ENCODE peak calls at places on chromosomes 3 and 15, in five cellular contexts. One of them, this sample, is unnamed.

GRCh38 chr15:71707230-71708051 is 102.9 kb upstream of the NR2E3 start:
- DNase-seq in NCI-H460: no peak
- DNase-seq in activated CD8-positive, alpha-beta T cell treated with anti-CD3 and anti-CD28 coated beads for 36 hours: no peak
- DNase-seq in GM23248: peak; percentile 61
- DNase-seq in stimulated activated CD8-positive, alpha-beta memory T cell treated with anti-CD3 and anti-CD28 coated beads, Interleukin-12 subunit alpha, Interleukin-12 subunit beta, amount 100 ng/mL, for 4 hours: no peak
- DNase-seq in this sample: peak; percentile 54

GRCh38 chr3:156626104-156626503 is 48.3 kb upstream of the TIPARP start:
- DNase-seq in NCI-H460: no peak
- DNase-seq in activated CD8-positive, alpha-beta T cell treated with anti-CD3 and anti-CD28 coated beads for 36 hours: peak; percentile 19
- DNase-seq in GM23248: no peak
- DNase-seq in stimulated activated CD8-positive, alpha-beta memory T cell treated with anti-CD3 and anti-CD28 coated beads, Interleukin-12 subunit alpha, Interleukin-12 subunit beta, amount 100 ng/mL, for 4 hours: no peak
- DNase-seq in this sample: no peak

GRCh38 chr15:67646847-67647246 is 104.3 kb downstream of the MAP2K5 start:
- DNase-seq in NCI-H460: no peak
- DNase-seq in activated CD8-positive, alpha-beta T cell treated with anti-CD3 and anti-CD28 coated beads for 36 hours: no peak
- DNase-seq in GM23248: no peak
- DNase-seq in stimulated activated CD8-positive, alpha-beta memory T cell treated with anti-CD3 and anti-CD28 coated beads, Interleukin-12 subunit alpha, Interleukin-12 subunit beta, amount 100 ng/mL, for 4 hours: no peak
- DNase-seq in this sample: no peak

GRCh38 chr3:197801801-197802504 is 10.9 kb downstream of the LRCH3 start:
- DNase-seq in NCI-H460: no peak
- DNase-seq in activated CD8-positive, alpha-beta T cell treated with anti-CD3 and anti-CD28 coated beads for 36 hours: peak; percentile 62
- DNase-seq in GM23248: peak; percentile 73
- DNase-seq in stimulated activated CD8-positive, alpha-beta memory T cell treated with anti-CD3 and anti-CD28 coated beads, Interleukin-12 subunit alpha, Interleukin-12 subunit beta, amount 100 ng/mL, for 4 hours: no peak
- DNase-seq in this sample: peak; percentile 57

GRCh38 chr15:66662522-66662921 is 39.5 kb upstream of the SMAD6 start:
- DNase-seq in NCI-H460: no peak
- DNase-seq in activated CD8-positive, alpha-beta T cell treated with anti-CD3 and anti-CD28 coated beads for 36 hours: no peak
- DNase-seq in GM23248: no peak
- DNase-seq in stimulated activated CD8-positive, alpha-beta memory T cell treated with anti-CD3 and anti-CD28 coated beads, Interleukin-12 subunit alpha, Interleukin-12 subunit beta, amount 100 ng/mL, for 4 hours: no peak
- DNase-seq in this sample: no peak

GRCh38 chr3:196322-197153 is at the start of gene CHL1:
- DNase-seq in NCI-H460: peak; percentile 39
- DNase-seq in activated CD8-positive, alpha-beta T cell treated with anti-CD3 and anti-CD28 coated beads for 36 hours: no peak
- DNase-seq in GM23248: no peak
- DNase-seq in stimulated activated CD8-positive, alpha-beta memory T cell treated with anti-CD3 and anti-CD28 coated beads, Interleukin-12 subunit alpha, Interleukin-12 subunit beta, amount 100 ng/mL, for 4 hours: no peak
- DNase-seq in this sample: no peak

GRCh38 chr3:141426404-141427034 is 58.2 kb downstream of the ZBTB38 start:
- DNase-seq in NCI-H460: no peak
- DNase-seq in activated CD8-positive, alpha-beta T cell treated with anti-CD3 and anti-CD28 coated beads for 36 hours: no peak
- DNase-seq in GM23248: peak; percentile 73
- DNase-seq in stimulated activated CD8-positive, alpha-beta memory T cell treated with anti-CD3 and anti-CD28 coated beads, Interleukin-12 subunit alpha, Interleukin-12 subunit beta, amount 100 ng/mL, for 4 hours: no peak
- DNase-seq in this sample: peak; percentile 80

GRCh38 chr3:41307065-41307464 is 107.8 kb downstream of the CTNNB1 start:
- DNase-seq in NCI-H460: no peak
- DNase-seq in activated CD8-positive, alpha-beta T cell treated with anti-CD3 and anti-CD28 coated beads for 36 hours: no peak
- DNase-seq in GM23248: no peak
- DNase-seq in stimulated activated CD8-positive, alpha-beta memory T cell treated with anti-CD3 and anti-CD28 coated beads, Interleukin-12 subunit alpha, Interleukin-12 subunit beta, amount 100 ng/mL, for 4 hours: no peak
- DNase-seq in this sample: no peak

GRCh38 chr3:468172-468571 is 271.6 kb downstream of the CHL1 start:
- DNase-seq in NCI-H460: no peak
- DNase-seq in activated CD8-positive, alpha-beta T cell treated with anti-CD3 and anti-CD28 coated beads for 36 hours: no peak
- DNase-seq in GM23248: peak; percentile 37
- DNase-seq in stimulated activated CD8-positive, alpha-beta memory T cell treated with anti-CD3 and anti-CD28 coated beads, Interleukin-12 subunit alpha, Interleukin-12 subunit beta, amount 100 ng/mL, for 4 hours: no peak
- DNase-seq in this sample: no peak

GRCh38 chr15:25426896-25427610 is 11.8 kb downstream of the UBE3A start:
- DNase-seq in NCI-H460: no peak
- DNase-seq in activated CD8-positive, alpha-beta T cell treated with anti-CD3 and anti-CD28 coated beads for 36 hours: no peak
- DNase-seq in GM23248: no peak
- DNase-seq in stimulated activated CD8-positive, alpha-beta memory T cell treated with anti-CD3 and anti-CD28 coated beads, Interleukin-12 subunit alpha, Interleukin-12 subunit beta, amount 100 ng/mL, for 4 hours: no peak
- DNase-seq in this sample: no peak

GRCh38 chr15:34804113-34804512 is 8.8 kb upstream of the ACTC1 start:
- DNase-seq in NCI-H460: no peak
- DNase-seq in activated CD8-positive, alpha-beta T cell treated with anti-CD3 and anti-CD28 coated beads for 36 hours: no peak
- DNase-seq in GM23248: no peak
- DNase-seq in stimulated activated CD8-positive, alpha-beta memory T cell treated with anti-CD3 and anti-CD28 coated beads, Interleukin-12 subunit alpha, Interleukin-12 subunit beta, amount 100 ng/mL, for 4 hours: no peak
- DNase-seq in this sample: no peak

GRCh38 chr15:64356443-64357040 is 569 bp upstream of the CSNK1G1 start:
- DNase-seq in NCI-H460: peak; percentile 62
- DNase-seq in activated CD8-positive, alpha-beta T cell treated with anti-CD3 and anti-CD28 coated beads for 36 hours: no peak
- DNase-seq in GM23248: peak; percentile 95
- DNase-seq in stimulated activated CD8-positive, alpha-beta memory T cell treated with anti-CD3 and anti-CD28 coated beads, Interleukin-12 subunit alpha, Interleukin-12 subunit beta, amount 100 ng/mL, for 4 hours: no peak
- DNase-seq in this sample: peak; percentile 92

GRCh38 chr3:32198011-32198410 is 40.5 kb upstream of the CMTM8 start:
- DNase-seq in NCI-H460: no peak
- DNase-seq in activated CD8-positive, alpha-beta T cell treated with anti-CD3 and anti-CD28 coated beads for 36 hours: no peak
- DNase-seq in GM23248: no peak
- DNase-seq in stimulated activated CD8-positive, alpha-beta memory T cell treated with anti-CD3 and anti-CD28 coated beads, Interleukin-12 subunit alpha, Interleukin-12 subunit beta, amount 100 ng/mL, for 4 hours: no peak
- DNase-seq in this sample: no peak

GRCh38 chr3:168219530-168219929 is 123.8 kb upstream of the GOLIM4 start:
- DNase-seq in NCI-H460: no peak
- DNase-seq in activated CD8-positive, alpha-beta T cell treated with anti-CD3 and anti-CD28 coated beads for 36 hours: no peak
- DNase-seq in GM23248: no peak
- DNase-seq in stimulated activated CD8-positive, alpha-beta memory T cell treated with anti-CD3 and anti-CD28 coated beads, Interleukin-12 subunit alpha, Interleukin-12 subunit beta, amount 100 ng/mL, for 4 hours: no peak
- DNase-seq in this sample: no peak

GRCh38 chr15:48384616-48385015 is 53.4 kb downstream of the DUT start:
- DNase-seq in NCI-H460: no peak
- DNase-seq in activated CD8-positive, alpha-beta T cell treated with anti-CD3 and anti-CD28 coated beads for 36 hours: no peak
- DNase-seq in GM23248: peak; percentile 70
- DNase-seq in stimulated activated CD8-positive, alpha-beta memory T cell treated with anti-CD3 and anti-CD28 coated beads, Interleukin-12 subunit alpha, Interleukin-12 subunit beta, amount 100 ng/mL, for 4 hours: no peak
- DNase-seq in this sample: no peak

GRCh38 chr3:120615863-120616599 is 19.9 kb downstream of the NDUFB4 start:
- DNase-seq in NCI-H460: no peak
- DNase-seq in activated CD8-positive, alpha-beta T cell treated with anti-CD3 and anti-CD28 coated beads for 36 hours: no peak
- DNase-seq in GM23248: peak; percentile 81
- DNase-seq in stimulated activated CD8-positive, alpha-beta memory T cell treated with anti-CD3 and anti-CD28 coated beads, Interleukin-12 subunit alpha, Interleukin-12 subunit beta, amount 100 ng/mL, for 4 hours: no peak
- DNase-seq in this sample: peak; percentile 91